ENCODE peak calls at places on chromosomes 13 and 19, in four cellular contexts. V, C, B and O are unnamed samples.

GRCh38 chr13:32790731-32791130 is 204.5 kb downstream of the PDS5B start:
- DNase-seq in V (no peak), C (peak; percentile 33), B (no peak), O (no peak)

GRCh38 chr19:50368649-50369570 is 3.5 kb upstream of the NAPSA start:
- DNase-seq in V (peak; percentile 82), C (peak; percentile 93), B (peak; percentile 86), O (peak; percentile 61)

GRCh38 chr13:50485979-50486935 is 357.2 kb downstream of the DLEU7 start:
- DNase-seq in V (no peak), C (no peak), B (no peak), O (no peak)

GRCh38 chr13:19810151-19810550 is 27.4 kb upstream of the PSPC1 start:
- DNase-seq in V (no peak), C (no peak), B (no peak), O (no peak)

GRCh38 chr19:41876847-41877489 is at the start of gene CD79A:
- DNase-seq in V (no peak), C (no peak), B (peak; percentile 23), O (peak; percentile 75)

GRCh38 chr13:36148436-36148835 is 17.3 kb upstream of the DCLK1 start:
- DNase-seq in V (no peak), C (no peak), B (no peak), O (no peak)

GRCh38 chr19:10037809-10038208 is 24.5 kb downstream of the RDH8 start:
- DNase-seq in V (no peak), C (no peak), B (no peak), O (no peak)

GRCh38 chr19:29545866-29546582 is 20.2 kb downstream of the VSTM2B start:
- DNase-seq in V (no peak), C (no peak), B (no peak), O (no peak)

GRCh38 chr13:94662274-94662945 is 49.9 kb downstream of the SOX21 start:
- DNase-seq in V (no peak), C (no peak), B (no peak), O (no peak)

GRCh38 chr19:48363500-48363809 is 285 bp downstream of the TMEM143 start:
- DNase-seq in V (no peak), C (peak; percentile 38), B (no peak), O (no peak)

GRCh38 chr19:31353826-31354225 is 4.6 kb upstream of the TSHZ3 start:
- DNase-seq in V (no peak), C (peak; percentile 66), B (no peak), O (no peak)

GRCh38 chr13:84439108-84439507 is 556.8 kb upstream of the SLITRK1 start:
- DNase-seq in V (no peak), C (no peak), B (no peak), O (no peak)

GRCh38 chr13:42280537-42280936 is 8.6 kb downstream of the AKAP11 start:
- DNase-seq in V (no peak), C (no peak), B (no peak), O (no peak)

GRCh38 chr19:16319466-16319865 is 5.2 kb upstream of the KLF2 start:
- DNase-seq in V (no peak), C (no peak), B (no peak), O (no peak)

GRCh38 chr13:99086869-99087129 is 108.9 kb upstream of the DOCK9 start:
- DNase-seq in V (no peak), C (no peak), B (peak; percentile 68), O (no peak)

GRCh38 chr19:1041272-1041834 is 1.4 kb downstream of the ABCA7 start:
- DNase-seq in V (no peak), C (no peak), B (no peak), O (no peak)

GRCh38 chr19:1037553-1038115 is 2.3 kb upstream of the ABCA7 start:
- DNase-seq in V (no peak), C (no peak), B (no peak), O (no peak)

GRCh38 chr19:1040476-1041271 is 767 bp downstream of the ABCA7 start:
- DNase-seq in V (peak; percentile 87), C (peak; percentile 98), B (peak; percentile 95), O (peak; percentile 97)

GRCh38 chr19:1039646-1040475 is at the start of gene ABCA7:
- DNase-seq in V (peak; percentile 100), C (peak; percentile 99), B (peak; percentile 99), O (peak; percentile 98)

GRCh38 chr19:1038995-1039645 is 787 bp upstream of the ABCA7 start:
- DNase-seq in V (no peak), C (peak; percentile 52), B (peak; percentile 50), O (no peak)
- H3K4me3 ChIP-seq in V (peak overlapping the region; percentile 39), C (peak overlapping the region; percentile 91), B (peak overlapping the region; percentile 74), O (peak overlapping the region; percentile 22)

GRCh38 chr13:48588120-48588519 is 55.2 kb upstream of the RCBTB2 start:
- DNase-seq in V (no peak), C (no peak), B (no peak), O (no peak)
- H3K4me3 ChIP-seq in V (no peak overlapping the region), C (no peak overlapping the region), B (no peak overlapping the region), O (no peak overlapping the region)

DNA sequence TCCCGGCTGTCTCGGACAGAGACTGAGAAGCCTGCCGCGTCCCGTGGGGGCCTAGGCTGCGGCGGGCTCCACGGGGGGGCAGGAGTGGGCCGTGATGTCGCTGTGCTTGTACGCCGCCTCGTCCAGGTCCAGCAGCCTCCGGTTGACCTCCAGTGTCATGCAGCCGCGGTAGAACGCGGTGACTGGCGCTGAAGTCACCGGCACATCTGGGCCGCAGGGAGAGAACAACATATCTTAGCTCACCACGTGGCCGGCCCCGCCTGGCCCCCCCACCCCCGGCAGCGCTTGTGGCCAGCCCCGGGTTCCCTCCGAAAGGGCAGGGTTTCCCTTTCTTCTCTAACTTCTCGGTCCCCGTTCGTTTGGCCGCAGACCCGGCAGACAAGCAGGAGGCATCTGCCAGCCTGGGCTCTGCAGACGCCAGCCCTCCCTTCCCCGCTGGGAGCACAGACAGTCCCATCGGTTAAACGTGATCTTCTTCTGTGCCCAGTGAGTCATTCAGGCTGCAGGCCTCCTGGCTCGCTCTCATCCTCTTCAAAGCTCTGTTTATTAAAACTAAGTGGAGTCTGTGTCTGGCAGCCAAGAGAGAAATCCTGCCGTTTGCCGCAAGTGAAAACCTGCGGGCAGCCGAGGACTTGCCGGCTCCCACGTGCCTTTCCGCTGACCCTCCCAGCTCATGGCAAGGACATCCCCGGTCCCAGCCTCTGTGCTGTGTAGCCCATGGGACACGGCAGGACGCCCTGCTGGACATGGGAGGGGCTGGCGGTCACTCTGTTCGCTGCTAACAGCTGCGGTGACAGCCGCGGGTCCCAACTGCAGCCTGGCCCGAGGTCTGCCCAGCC is 42.8 kb downstream of the GAS6 start:
- DNase-seq in V (no peak), C (no peak), B (peak; percentile 95), O (no peak)
- H3K4me3 ChIP-seq in V (no peak overlapping the region), C (no peak overlapping the region), B (peak overlapping the region; percentile 45), O (no peak overlapping the region)

GRCh38 chr19:45505151-45505995 is 1.9 kb upstream of the VASP start:
- DNase-seq in V (no peak), C (no peak), B (no peak), O (no peak)
- H3K4me3 ChIP-seq in V (no peak overlapping the region), C (no peak overlapping the region), B (no peak overlapping the region), O (no peak overlapping the region)

GRCh38 chr13:110430391-110431338 is 123.6 kb downstream of the COL4A2 start:
- DNase-seq in V (no peak), C (no peak), B (no peak), O (no peak)

GRCh38 chr13:110432522-110432921 is 125.4 kb downstream of the COL4A2 start:
- DNase-seq in V (no peak), C (no peak), B (no peak), O (no peak)

GRCh38 chr13:110431851-110432294 is 124.8 kb downstream of the COL4A2 start:
- DNase-seq in V (no peak), C (no peak), B (no peak), O (no peak)

GRCh38 chr13:110433014-110433413 is 125.9 kb downstream of the COL4A2 start:
- DNase-seq in V (no peak), C (no peak), B (peak; percentile 74), O (no peak)

GRCh38 chr13:110431425-110431824 is 124.3 kb downstream of the COL4A2 start:
- DNase-seq in V (no peak), C (no peak), B (no peak), O (no peak)
- H3K4me3 ChIP-seq in V (no peak overlapping the region), C (no peak overlapping the region), B (no peak overlapping the region), O (no peak overlapping the region)

GRCh38 chr19:18428837-18429674 is 8.9 kb downstream of the ISYNA1 start:
- DNase-seq in V (peak; percentile 81), C (peak; percentile 96), B (peak; percentile 83), O (peak; percentile 80)
- H3K4me3 ChIP-seq in V (peak overlapping the region; percentile 50), C (peak overlapping the region; percentile 73), B (peak overlapping the region; percentile 41), O (peak overlapping the region; percentile 39)